ENCODE peak calls at places on chromosomes 3 and 15, in ten cellular contexts. I is effector memory CD8-positive, alpha-beta T cell; V is uterus; N is CD4-positive, CD25-positive, alpha-beta regulatory T cell; W is A172; O is A549; R is hippocampal formation; Z is upper lobe of right lung; K is H7; S is transverse colon. F is an unnamed sample.

GRCh38 chr3:71779674-71780377 is 5.1 kb downstream of the PROK2 start:
- DNase-seq in I (no peak), V (no peak), N (no peak), W (no peak), O (no peak), R (no peak), Z (no peak), K (no peak), S (no peak), F (no peak)

GRCh38 chr3:66153961-66154923 is 66.6 kb upstream of the SLC25A26 start:
- DNase-seq in I (no peak), V (no peak), N (no peak), W (no peak), O (no peak), R (peak), Z (no peak), K (no peak), S (no peak), F (peak)

GRCh38 chr3:11568503-11569155 is 75.1 kb downstream of the VGLL4 start:
- DNase-seq in I (no peak), V (peak), N (no peak), W (peak), O (peak), R (peak), Z (no peak), K (peak), S (peak), F (peak)

GRCh38 chr15:76151599-76151974 is 91.8 kb downstream of the TMEM266 start:
- DNase-seq in I (no peak), V (no peak), N (no peak), W (no peak), O (no peak), R (no peak), Z (no peak), K (peak), S (no peak), F (no peak)

GRCh38 chr3:130380398-130380797 is 34.9 kb downstream of the COL6A5 start:
- DNase-seq in I (no peak), V (no peak), N (no peak), W (no peak), O (no peak), R (no peak), Z (no peak), K (no peak), S (no peak), F (no peak)

GRCh38 chr3:149101154-149101553 is 14.8 kb upstream of the HLTF start:
- DNase-seq in I (no peak), V (no peak), N (no peak), W (no peak), O (no peak), R (no peak), Z (no peak), K (no peak), S (no peak), F (no peak)

GRCh38 chr3:183281126-183281797 is 28.2 kb downstream of the B3GNT5 start:
- DNase-seq in I (no peak), V (no peak), N (no peak), W (peak), O (no peak), R (no peak), Z (no peak), K (peak), S (no peak), F (no peak)

GRCh38 chr3:99477650-99478049 is 160.7 kb upstream of the COL8A1 start:
- DNase-seq in I (no peak), V (no peak), N (no peak), W (no peak), O (no peak), R (no peak), Z (no peak), K (no peak), S (no peak), F (no peak)

GRCh38 chr3:14866627-14867026 is 47.9 kb downstream of the FGD5 start:
- DNase-seq in I (no peak), V (no peak), N (no peak), W (no peak), O (no peak), R (no peak), Z (no peak), K (no peak), S (no peak), F (no peak)

GRCh38 chr3:11637901-11638668 is 5.6 kb downstream of the VGLL4 start:
- DNase-seq in I (no peak), V (no peak), N (no peak), W (no peak), O (no peak), R (no peak), Z (no peak), K (no peak), S (no peak), F (no peak)

GRCh38 chr3:13262493-13263211 is 157.5 kb downstream of the NUP210 start:
- DNase-seq in I (no peak), V (no peak), N (no peak), W (peak), O (no peak), R (no peak), Z (no peak), K (no peak), S (no peak), F (no peak)

F was measured in midbrain.